ENCODE peak calls at places on chromosomes 12 and 14, in five cellular contexts. One of them, this sample, is unnamed.

GRCh38 chr12:64610660-64611429 is 550 bp downstream of the RASSF3 start:
- DNase-seq in AG04450: no peak
- DNase-seq in memory B cell: peak
- DNase-seq in A549: peak
- DNase-seq in stimulated activated naive CD4-positive, alpha-beta T cell treated with Interleukin-2 at 50 U/mL for 16 hours: peak
- DNase-seq in this sample: peak

GRCh38 chr14:74984241-74985027 is 18.3 kb upstream of the EIF2B2 start:
- DNase-seq in AG04450: no peak
- DNase-seq in memory B cell: no peak
- DNase-seq in A549: no peak
- DNase-seq in stimulated activated naive CD4-positive, alpha-beta T cell treated with Interleukin-2 at 50 U/mL for 16 hours: no peak
- DNase-seq in this sample: no peak

GRCh38 chr12:117015811-117016210 is 83.4 kb downstream of the TESC start:
- DNase-seq in AG04450: no peak
- DNase-seq in memory B cell: no peak
- DNase-seq in A549: no peak
- DNase-seq in stimulated activated naive CD4-positive, alpha-beta T cell treated with Interleukin-2 at 50 U/mL for 16 hours: no peak
- DNase-seq in this sample: no peak

GRCh38 chr12:117762143-117762542 is 206.6 kb downstream of the KSR2 start:
- DNase-seq in AG04450: no peak
- DNase-seq in memory B cell: no peak
- DNase-seq in A549: no peak
- DNase-seq in stimulated activated naive CD4-positive, alpha-beta T cell treated with Interleukin-2 at 50 U/mL for 16 hours: no peak
- DNase-seq in this sample: no peak

GRCh38 chr14:56150645-56151345 is 32.6 kb downstream of the PELI2 start:
- DNase-seq in AG04450: no peak
- DNase-seq in memory B cell: no peak
- DNase-seq in A549: peak
- DNase-seq in stimulated activated naive CD4-positive, alpha-beta T cell treated with Interleukin-2 at 50 U/mL for 16 hours: no peak
- DNase-seq in this sample: no peak

GRCh38 chr12:1880876-1881275 is 37.6 kb downstream of the CACNA2D4 start:
- DNase-seq in AG04450: no peak
- DNase-seq in memory B cell: no peak
- DNase-seq in A549: no peak
- DNase-seq in stimulated activated naive CD4-positive, alpha-beta T cell treated with Interleukin-2 at 50 U/mL for 16 hours: no peak
- DNase-seq in this sample: no peak

GRCh38 chr12:100504820-100505219 is 31.2 kb downstream of the NR1H4 start:
- DNase-seq in AG04450: no peak
- DNase-seq in memory B cell: no peak
- DNase-seq in A549: peak
- DNase-seq in stimulated activated naive CD4-positive, alpha-beta T cell treated with Interleukin-2 at 50 U/mL for 16 hours: no peak
- DNase-seq in this sample: no peak

GRCh38 chr12:42447371-42447786 is 121.4 kb downstream of the PPHLN1 start:
- DNase-seq in AG04450: no peak
- DNase-seq in memory B cell: no peak
- DNase-seq in A549: no peak
- DNase-seq in stimulated activated naive CD4-positive, alpha-beta T cell treated with Interleukin-2 at 50 U/mL for 16 hours: no peak
- DNase-seq in this sample: no peak

GRCh38 chr12:65147312-65147905 is 22.0 kb upstream of the LEMD3 start:
- DNase-seq in AG04450: no peak
- DNase-seq in memory B cell: no peak
- DNase-seq in A549: no peak
- DNase-seq in stimulated activated naive CD4-positive, alpha-beta T cell treated with Interleukin-2 at 50 U/mL for 16 hours: no peak
- DNase-seq in this sample: no peak

GRCh38 chr14:53273671-53274072 is 120.5 kb upstream of the DDHD1 start:
- DNase-seq in AG04450: no peak
- DNase-seq in memory B cell: no peak
- DNase-seq in A549: peak
- DNase-seq in stimulated activated naive CD4-positive, alpha-beta T cell treated with Interleukin-2 at 50 U/mL for 16 hours: no peak
- DNase-seq in this sample: no peak

GRCh38 chr12:2013527-2014223 is 9.4 kb upstream of the DCP1B start:
- DNase-seq in AG04450: no peak
- DNase-seq in memory B cell: no peak
- DNase-seq in A549: no peak
- DNase-seq in stimulated activated naive CD4-positive, alpha-beta T cell treated with Interleukin-2 at 50 U/mL for 16 hours: no peak
- DNase-seq in this sample: no peak

GRCh38 chr12:94525951-94526350 is 66.3 kb upstream of the CEP83 start:
- DNase-seq in AG04450: no peak
- DNase-seq in memory B cell: no peak
- DNase-seq in A549: no peak
- DNase-seq in stimulated activated naive CD4-positive, alpha-beta T cell treated with Interleukin-2 at 50 U/mL for 16 hours: no peak
- DNase-seq in this sample: no peak

GRCh38 chr14:92105845-92106094 is 612 bp downstream of the ATXN3 start:
- DNase-seq in AG04450: no peak
- DNase-seq in memory B cell: no peak
- DNase-seq in A549: peak
- DNase-seq in stimulated activated naive CD4-positive, alpha-beta T cell treated with Interleukin-2 at 50 U/mL for 16 hours: no peak
- DNase-seq in this sample: peak

GRCh38 chr12:111446044-111446581 is 40.4 kb downstream of the SH2B3 start:
- DNase-seq in AG04450: peak
- DNase-seq in memory B cell: no peak
- DNase-seq in A549: no peak
- DNase-seq in stimulated activated naive CD4-positive, alpha-beta T cell treated with Interleukin-2 at 50 U/mL for 16 hours: no peak
- DNase-seq in this sample: peak

GRCh38 chr12:122423258-122424165 is 1.0 kb upstream of the CLIP1 start:
- DNase-seq in AG04450: no peak
- DNase-seq in memory B cell: no peak
- DNase-seq in A549: peak
- DNase-seq in stimulated activated naive CD4-positive, alpha-beta T cell treated with Interleukin-2 at 50 U/mL for 16 hours: no peak
- DNase-seq in this sample: peak

GRCh38 chr12:113962733-113963132 is 3.4 kb downstream of the RBM19 start:
- DNase-seq in AG04450: no peak
- DNase-seq in memory B cell: no peak
- DNase-seq in A549: no peak
- DNase-seq in stimulated activated naive CD4-positive, alpha-beta T cell treated with Interleukin-2 at 50 U/mL for 16 hours: no peak
- DNase-seq in this sample: no peak

GRCh38 chr14:64910847-64911495 is 3.3 kb upstream of the CHURC1 start:
- DNase-seq in AG04450: peak
- DNase-seq in memory B cell: no peak
- DNase-seq in A549: peak
- DNase-seq in stimulated activated naive CD4-positive, alpha-beta T cell treated with Interleukin-2 at 50 U/mL for 16 hours: no peak
- DNase-seq in this sample: peak

GRCh38 chr14:106844608-106845285 is 1318.4 kb downstream of the TMEM121 start:
- DNase-seq in AG04450: no peak
- DNase-seq in memory B cell: peak
- DNase-seq in A549: peak
- DNase-seq in stimulated activated naive CD4-positive, alpha-beta T cell treated with Interleukin-2 at 50 U/mL for 16 hours: peak
- DNase-seq in this sample: peak

GRCh38 chr14:88005050-88005481 is at the start of gene GPR65:
- DNase-seq in AG04450: no peak
- DNase-seq in memory B cell: peak
- DNase-seq in A549: no peak
- DNase-seq in stimulated activated naive CD4-positive, alpha-beta T cell treated with Interleukin-2 at 50 U/mL for 16 hours: peak
- DNase-seq in this sample: no peak

GRCh38 chr12:52052471-52053186 is 1.4 kb downstream of the NR4A1 start:
- DNase-seq in AG04450: no peak
- DNase-seq in memory B cell: no peak
- DNase-seq in A549: peak
- DNase-seq in stimulated activated naive CD4-positive, alpha-beta T cell treated with Interleukin-2 at 50 U/mL for 16 hours: no peak
- DNase-seq in this sample: peak

GRCh38 chr12:113237748-113238147 is 16.5 kb downstream of the TPCN1 start:
- DNase-seq in AG04450: no peak
- DNase-seq in memory B cell: no peak
- DNase-seq in A549: no peak
- DNase-seq in stimulated activated naive CD4-positive, alpha-beta T cell treated with Interleukin-2 at 50 U/mL for 16 hours: no peak
- DNase-seq in this sample: no peak

GRCh38 chr14:96574633-96575191 is 72.5 kb downstream of the PAPOLA start:
- DNase-seq in AG04450: peak
- DNase-seq in memory B cell: no peak
- DNase-seq in A549: no peak
- DNase-seq in stimulated activated naive CD4-positive, alpha-beta T cell treated with Interleukin-2 at 50 U/mL for 16 hours: no peak
- DNase-seq in this sample: no peak

GRCh38 chr12:108865169-108865568 is 7.8 kb upstream of the SSH1 start:
- DNase-seq in AG04450: no peak
- DNase-seq in memory B cell: no peak
- DNase-seq in A549: no peak
- DNase-seq in stimulated activated naive CD4-positive, alpha-beta T cell treated with Interleukin-2 at 50 U/mL for 16 hours: no peak
- DNase-seq in this sample: no peak